ENCODE peak calls at places on chromosomes 5 and 9, in four cellular contexts. Q, H, L and R are unnamed samples.

GRCh38 chr9:129887210-129888084 is 52.2 kb downstream of the USP20 start:
- DNase-seq in Q (no peak), H (peak; percentile 56), L (no peak), R (no peak)

GRCh38 chr5:1507961-1508678 is 15.6 kb downstream of the LPCAT1 start:
- DNase-seq in Q (no peak), H (no peak), L (no peak), R (no peak)

GRCh38 chr5:68522863-68523262 is 307.3 kb downstream of the PIK3R1 start:
- DNase-seq in Q (no peak), H (no peak), L (no peak), R (no peak)

GRCh38 chr9:123072407-123072995 is 39.0 kb downstream of the GPR21 start:
- DNase-seq in Q (no peak), H (no peak), L (no peak), R (no peak)

GRCh38 chr5:143010335-143010734 is 240.2 kb downstream of the ARHGAP26 start:
- DNase-seq in Q (no peak), H (no peak), L (no peak), R (no peak)

GRCh38 chr5:142680605-142681259 is 5.2 kb downstream of the FGF1 start:
- DNase-seq in Q (peak; percentile 65), H (no peak), L (peak; percentile 75), R (no peak)

GRCh38 chr5:107056278-107056677 is 614.5 kb downstream of the EFNA5 start:
- DNase-seq in Q (no peak), H (no peak), L (no peak), R (no peak)

GRCh38 chr5:52800394-52801213 is 12.9 kb downstream of the ITGA1 start:
- DNase-seq in Q (peak; percentile 69), H (no peak), L (peak; percentile 73), R (peak; percentile 46)

GRCh38 chr9:95229230-95229933 is 88.1 kb downstream of the FANCC start:
- DNase-seq in Q (peak; percentile 33), H (no peak), L (peak; percentile 9), R (no peak)

GRCh38 chr9:3035594-3036389 is 191.9 kb upstream of the PUM3 start:
- DNase-seq in Q (no peak), H (no peak), L (peak; percentile 5), R (no peak)

GRCh38 chr5:68367717-68368116 is 152.2 kb downstream of the PIK3R1 start:
- DNase-seq in Q (no peak), H (no peak), L (no peak), R (no peak)

GRCh38 chr9:35749515-35750255 is 598 bp downstream of the RGP1 start:
- DNase-seq in Q (no peak), H (no peak), L (peak; percentile 33), R (no peak)

GRCh38 chr9:87516222-87516930 is 18.7 kb downstream of the DAPK1 start:
- DNase-seq in Q (peak; percentile 41), H (no peak), L (peak; percentile 40), R (no peak)

GRCh38 chr5:6633469-6634326 is 458 bp downstream of the SRD5A1 start:
- DNase-seq in Q (no peak), H (no peak), L (peak; percentile 11), R (peak; percentile 70)

GRCh38 chr5:103475629-103476240 is 86.9 kb downstream of the NUDT12 start:
- DNase-seq in Q (peak; percentile 21), H (no peak), L (peak; percentile 50), R (peak; percentile 9)

GRCh38 chr5:136802382-136802781 is 437.0 kb upstream of the TRPC7 start:
- DNase-seq in Q (no peak), H (no peak), L (peak; percentile 24), R (peak; percentile 14)

GRCh38 chr9:33510264-33511183 is 13.5 kb upstream of the ANKRD18B start:
- DNase-seq in Q (no peak), H (no peak), L (peak; percentile 67), R (peak; percentile 77)

GRCh38 chr9:93976081-93976480 is 20.9 kb upstream of the BARX1 start:
- DNase-seq in Q (no peak), H (no peak), L (no peak), R (no peak)

GRCh38 chr5:73201547-73202513 is 28.8 kb downstream of the TMEM174 start:
- DNase-seq in Q (peak; percentile 63), H (no peak), L (peak; percentile 88), R (peak; percentile 89)

GRCh38 chr5:176131771-176132170 is 106.5 kb upstream of the SIMC1 start:
- DNase-seq in Q (no peak), H (no peak), L (no peak), R (no peak)

GRCh38 chr5:14481299-14481799 is 100.2 kb upstream of the OTULINL start:
- DNase-seq in Q (no peak), H (no peak), L (no peak), R (no peak)

GRCh38 chr5:52999357-52999949 is 10.3 kb downstream of the ITGA2 start:
- DNase-seq in Q (no peak), H (no peak), L (peak; percentile 29), R (no peak)

GRCh38 chr5:128493657-128494329 is 44.3 kb downstream of the FBN2 start:
- DNase-seq in Q (no peak), H (no peak), L (no peak), R (no peak)

GRCh38 chr9:36029765-36030528 is 6.8 kb upstream of the RECK start:
- DNase-seq in Q (no peak), H (no peak), L (peak; percentile 40), R (no peak)

GRCh38 chr9:129383005-129383414 is 204.9 kb upstream of the IER5L start:
- DNase-seq in Q (no peak), H (no peak), L (no peak), R (peak; percentile 70)

GRCh38 chr9:73199886-73200285 is 48.2 kb downstream of the ANXA1 start:
- DNase-seq in Q (peak; percentile 7), H (no peak), L (peak; percentile 88), R (peak; percentile 5)

GRCh38 chr5:149053027-149053705 is 9.7 kb downstream of the SH3TC2 start:
- DNase-seq in Q (no peak), H (no peak), L (no peak), R (no peak)

GRCh38 chr5:141521244-141521781 is 32.4 kb downstream of the PCDHGC5 start:
- DNase-seq in Q (peak; percentile 81), H (no peak), L (peak; percentile 75), R (no peak)

DNA sequence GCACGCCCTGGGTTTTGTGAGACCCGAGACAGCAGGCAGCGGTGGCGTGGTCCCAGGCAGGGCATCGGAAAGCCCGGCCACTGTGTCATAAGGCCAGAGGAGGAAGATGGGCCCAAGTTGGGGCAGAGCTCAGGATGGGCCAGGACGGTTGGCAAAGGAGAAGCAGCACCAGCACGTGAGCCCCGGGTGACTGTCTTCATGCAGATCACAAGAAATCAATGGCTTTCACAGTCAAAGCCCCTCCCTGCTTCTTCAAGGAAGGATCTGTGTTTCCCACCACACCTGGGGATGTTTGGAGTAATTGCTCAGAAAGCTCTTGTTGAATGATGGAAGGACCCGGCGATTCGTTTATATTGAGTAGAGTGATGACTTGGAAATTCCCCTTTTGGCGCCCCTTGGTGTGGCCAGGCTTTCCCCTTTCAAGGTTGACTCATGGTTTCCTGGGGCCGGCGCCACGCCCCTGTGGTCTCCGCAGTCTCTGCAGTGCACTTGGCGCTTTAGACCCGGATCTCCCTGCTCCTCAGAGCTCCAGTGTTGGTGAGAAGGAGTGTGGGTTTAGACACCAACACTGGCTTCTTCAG is 52.1 kb downstream of the IL31RA start:
- DNase-seq in Q (no peak), H (peak; percentile 70), L (peak; percentile 18), R (no peak)
- TF ChIP-seq PBX3 in Q (no peak), H (peak; percentile 28), L (no peak), R (no peak)

GRCh38 chr9:69379250-69379982 is 54.4 kb downstream of the ENTREP1 start:
- DNase-seq in Q (no peak), H (no peak), L (peak; percentile 16), R (no peak)
- TF ChIP-seq PBX3 in Q (no peak), H (no peak), L (no peak), R (no peak)

DNA sequence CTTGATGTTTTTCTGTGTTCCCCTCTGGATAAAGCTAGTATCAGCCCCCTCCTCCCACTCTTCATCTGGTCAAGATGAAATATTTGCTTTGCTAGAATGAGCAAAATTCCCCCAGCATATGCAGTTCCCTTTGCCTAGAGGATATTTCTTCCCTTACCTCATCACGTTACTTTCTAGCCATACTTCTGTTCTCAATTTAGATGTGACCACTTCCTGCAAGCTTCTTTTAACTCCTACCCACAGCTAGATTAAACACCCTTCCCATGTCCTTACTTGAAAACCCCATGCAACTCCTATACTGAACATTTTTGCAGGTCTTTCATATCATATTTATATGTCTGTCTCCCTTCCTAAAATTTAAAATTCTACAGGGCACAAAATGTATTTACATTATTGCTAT is 178.9 kb upstream of the TUSC1 start:
- DNase-seq in Q (no peak), H (no peak), L (no peak), R (no peak)
- TF ChIP-seq PBX3 in Q (no peak), H (no peak), L (no peak), R (no peak)

GRCh38 chr9:133113928-133114351 is 7.1 kb downstream of the RALGDS start:
- DNase-seq in Q (no peak), H (no peak), L (no peak), R (peak; percentile 83)

GRCh38 chr9:133112361-133113026 is 8.5 kb downstream of the RALGDS start:
- DNase-seq in Q (no peak), H (peak; percentile 63), L (no peak), R (no peak)

GRCh38 chr9:133114451-133114885 is 6.6 kb downstream of the RALGDS start:
- DNase-seq in Q (no peak), H (no peak), L (no peak), R (peak; percentile 85)

GRCh38 chr9:133111461-133112360 is 9.3 kb downstream of the RALGDS start:
- DNase-seq in Q (no peak), H (no peak), L (no peak), R (no peak)

GRCh38 chr9:133113163-133113927 is 7.7 kb downstream of the RALGDS start:
- DNase-seq in Q (no peak), H (no peak), L (no peak), R (no peak)
- TF ChIP-seq PBX3 in Q (no peak), H (no peak), L (no peak), R (no peak)

GRCh38 chr5:35854248-35854647 is 2.4 kb upstream of the IL7R start:
- DNase-seq in Q (no peak), H (no peak), L (no peak), R (no peak)
- TF ChIP-seq PBX3 in Q (no peak), H (no peak), L (no peak), R (no peak)

GRCh38 chr9:91841591-91841990 is 108.4 kb downstream of the ROR2 start:
- DNase-seq in Q (no peak), H (no peak), L (no peak), R (no peak)

GRCh38 chr9:91837982-91838731 is 111.9 kb downstream of the ROR2 start:
- DNase-seq in Q (no peak), H (no peak), L (peak; percentile 19), R (no peak)

GRCh38 chr9:91840882-91841281 is 109.1 kb downstream of the ROR2 start:
- DNase-seq in Q (no peak), H (no peak), L (no peak), R (no peak)

GRCh38 chr9:91840469-91840868 is 109.6 kb downstream of the ROR2 start:
- DNase-seq in Q (no peak), H (no peak), L (no peak), R (no peak)

GRCh38 chr9:91839926-91840464 is 110.0 kb downstream of the ROR2 start:
- DNase-seq in Q (no peak), H (no peak), L (no peak), R (no peak)
- TF ChIP-seq PBX3 in Q (no peak), H (no peak), L (no peak), R (no peak)

GRCh38 chr5:177372534-177372896 is 11.7 kb upstream of the SLC34A1 start:
- DNase-seq in Q (no peak), H (no peak), L (no peak), R (no peak)
- TF ChIP-seq PBX3 in Q (no peak), H (no peak), L (no peak), R (no peak)